ENCODE peak calls at places on chromosome 13, in nine cellular contexts. One of them, this sample, is unnamed.

GRCh38 chr13:42272115-42272756 is at the start of gene AKAP11:
- DNase-seq in IMR-90: peak
- DNase-seq in esophagus squamous epithelium: no peak
- DNase-seq in A549: peak
- DNase-seq in tibial nerve: no peak
- DNase-seq in ovary: no peak
- DNase-seq in stomach: peak
- DNase-seq in heart left ventricle: peak
- DNase-seq in K562: no peak
- DNase-seq in this sample: no peak

GRCh38 chr13:35979378-35979911 is 151.7 kb downstream of the DCLK1 start:
- DNase-seq in IMR-90: peak
- DNase-seq in esophagus squamous epithelium: peak
- DNase-seq in A549: no peak
- DNase-seq in tibial nerve: peak
- DNase-seq in ovary: peak
- DNase-seq in stomach: peak
- DNase-seq in heart left ventricle: peak
- DNase-seq in K562: no peak
- DNase-seq in this sample: peak

GRCh38 chr13:24861617-24862362 is 97.8 kb downstream of the RNF17 start:
- DNase-seq in IMR-90: no peak
- DNase-seq in esophagus squamous epithelium: no peak
- DNase-seq in A549: no peak
- DNase-seq in tibial nerve: no peak
- DNase-seq in ovary: no peak
- DNase-seq in stomach: no peak
- DNase-seq in heart left ventricle: no peak
- DNase-seq in K562: peak
- DNase-seq in this sample: no peak

GRCh38 chr13:84844473-84844872 is 954.7 kb downstream of the SLITRK6 start:
- DNase-seq in IMR-90: no peak
- DNase-seq in esophagus squamous epithelium: no peak
- DNase-seq in A549: peak
- DNase-seq in tibial nerve: no peak
- DNase-seq in ovary: no peak
- DNase-seq in stomach: no peak
- DNase-seq in heart left ventricle: no peak
- DNase-seq in K562: no peak
- DNase-seq in this sample: no peak

GRCh38 chr13:97205971-97206370 is 16.2 kb upstream of the MBNL2 start:
- DNase-seq in IMR-90: peak
- DNase-seq in esophagus squamous epithelium: no peak
- DNase-seq in A549: peak
- DNase-seq in tibial nerve: no peak
- DNase-seq in ovary: no peak
- DNase-seq in stomach: no peak
- DNase-seq in heart left ventricle: no peak
- DNase-seq in K562: no peak
- DNase-seq in this sample: no peak

GRCh38 chr13:37106642-37107041 is 1.2 kb upstream of the CSNK1A1L start:
- DNase-seq in IMR-90: peak
- DNase-seq in esophagus squamous epithelium: no peak
- DNase-seq in A549: no peak
- DNase-seq in tibial nerve: no peak
- DNase-seq in ovary: no peak
- DNase-seq in stomach: no peak
- DNase-seq in heart left ventricle: no peak
- DNase-seq in K562: no peak
- DNase-seq in this sample: no peak

GRCh38 chr13:107650081-107650701 is 565.1 kb downstream of the LIG4 start:
- DNase-seq in IMR-90: peak
- DNase-seq in esophagus squamous epithelium: no peak
- DNase-seq in A549: peak
- DNase-seq in tibial nerve: peak
- DNase-seq in ovary: peak
- DNase-seq in stomach: peak
- DNase-seq in heart left ventricle: peak
- DNase-seq in K562: peak
- DNase-seq in this sample: peak

GRCh38 chr13:35675651-35676050 is 199.2 kb upstream of the MAB21L1 start:
- DNase-seq in IMR-90: no peak
- DNase-seq in esophagus squamous epithelium: no peak
- DNase-seq in A549: no peak
- DNase-seq in tibial nerve: no peak
- DNase-seq in ovary: no peak
- DNase-seq in stomach: no peak
- DNase-seq in heart left ventricle: no peak
- DNase-seq in K562: no peak
- DNase-seq in this sample: no peak

GRCh38 chr13:38952827-38953226 is 37.8 kb downstream of the STOML3 start:
- DNase-seq in IMR-90: no peak
- DNase-seq in esophagus squamous epithelium: no peak
- DNase-seq in A549: no peak
- DNase-seq in tibial nerve: no peak
- DNase-seq in ovary: no peak
- DNase-seq in stomach: no peak
- DNase-seq in heart left ventricle: no peak
- DNase-seq in K562: no peak
- DNase-seq in this sample: no peak

GRCh38 chr13:113162783-113163685 is 4.6 kb downstream of the PROZ start:
- DNase-seq in IMR-90: no peak
- DNase-seq in esophagus squamous epithelium: no peak
- DNase-seq in A549: no peak
- DNase-seq in tibial nerve: no peak
- DNase-seq in ovary: no peak
- DNase-seq in stomach: no peak
- DNase-seq in heart left ventricle: no peak
- DNase-seq in K562: no peak
- DNase-seq in this sample: no peak

GRCh38 chr13:28533049-28533436 is 38.1 kb upstream of the FLT1 start:
- DNase-seq in IMR-90: no peak
- DNase-seq in esophagus squamous epithelium: no peak
- DNase-seq in A549: no peak
- DNase-seq in tibial nerve: no peak
- DNase-seq in ovary: no peak
- DNase-seq in stomach: no peak
- DNase-seq in heart left ventricle: no peak
- DNase-seq in K562: no peak
- DNase-seq in this sample: no peak

GRCh38 chr13:33169273-33169980 is 116.1 kb downstream of the STARD13 start:
- DNase-seq in IMR-90: peak
- DNase-seq in esophagus squamous epithelium: no peak
- DNase-seq in A549: no peak
- DNase-seq in tibial nerve: no peak
- DNase-seq in ovary: no peak
- DNase-seq in stomach: no peak
- DNase-seq in heart left ventricle: no peak
- DNase-seq in K562: no peak
- DNase-seq in this sample: no peak

GRCh38 chr13:94858856-94859811 is 146.8 kb upstream of the SOX21 start:
- DNase-seq in IMR-90: peak
- DNase-seq in esophagus squamous epithelium: no peak
- DNase-seq in A549: no peak
- DNase-seq in tibial nerve: peak
- DNase-seq in ovary: peak
- DNase-seq in stomach: peak
- DNase-seq in heart left ventricle: peak
- DNase-seq in K562: no peak
- DNase-seq in this sample: peak

GRCh38 chr13:42894765-42895181 is 97.3 kb downstream of the EPSTI1 start:
- DNase-seq in IMR-90: peak
- DNase-seq in esophagus squamous epithelium: no peak
- DNase-seq in A549: no peak
- DNase-seq in tibial nerve: no peak
- DNase-seq in ovary: no peak
- DNase-seq in stomach: no peak
- DNase-seq in heart left ventricle: peak
- DNase-seq in K562: no peak
- DNase-seq in this sample: no peak

GRCh38 chr13:97367016-97367415 is 67.0 kb upstream of the RAP2A start:
- DNase-seq in IMR-90: peak
- DNase-seq in esophagus squamous epithelium: no peak
- DNase-seq in A549: no peak
- DNase-seq in tibial nerve: no peak
- DNase-seq in ovary: no peak
- DNase-seq in stomach: no peak
- DNase-seq in heart left ventricle: no peak
- DNase-seq in K562: no peak
- DNase-seq in this sample: no peak

GRCh38 chr13:20099319-20099718 is 61.5 kb downstream of the GJA3 start:
- DNase-seq in IMR-90: no peak
- DNase-seq in esophagus squamous epithelium: no peak
- DNase-seq in A549: no peak
- DNase-seq in tibial nerve: no peak
- DNase-seq in ovary: no peak
- DNase-seq in stomach: no peak
- DNase-seq in heart left ventricle: no peak
- DNase-seq in K562: no peak
- DNase-seq in this sample: no peak

GRCh38 chr13:76725211-76725610 is 161.0 kb downstream of the KCTD12 start:
- DNase-seq in IMR-90: peak
- DNase-seq in esophagus squamous epithelium: no peak
- DNase-seq in A549: no peak
- DNase-seq in tibial nerve: no peak
- DNase-seq in ovary: no peak
- DNase-seq in stomach: no peak
- DNase-seq in heart left ventricle: no peak
- DNase-seq in K562: no peak
- DNase-seq in this sample: no peak

GRCh38 chr13:25699600-25699999 is 327.8 kb downstream of the ATP8A2 start:
- DNase-seq in IMR-90: no peak
- DNase-seq in esophagus squamous epithelium: no peak
- DNase-seq in A549: no peak
- DNase-seq in tibial nerve: no peak
- DNase-seq in ovary: no peak
- DNase-seq in stomach: no peak
- DNase-seq in heart left ventricle: no peak
- DNase-seq in K562: no peak
- DNase-seq in this sample: no peak

GRCh38 chr13:63075126-63075525 is 1659.5 kb upstream of the PCDH20 start:
- DNase-seq in IMR-90: no peak
- DNase-seq in esophagus squamous epithelium: no peak
- DNase-seq in A549: no peak
- DNase-seq in tibial nerve: no peak
- DNase-seq in ovary: no peak
- DNase-seq in stomach: no peak
- DNase-seq in heart left ventricle: no peak
- DNase-seq in K562: no peak
- DNase-seq in this sample: no peak

GRCh38 chr13:44147648-44148047 is 226.0 kb upstream of the SERP2 start:
- DNase-seq in IMR-90: no peak
- DNase-seq in esophagus squamous epithelium: no peak
- DNase-seq in A549: no peak
- DNase-seq in tibial nerve: no peak
- DNase-seq in ovary: no peak
- DNase-seq in stomach: no peak
- DNase-seq in heart left ventricle: no peak
- DNase-seq in K562: no peak
- DNase-seq in this sample: no peak
- H3K27ac ChIP-seq in IMR-90: no peak
- H3K27ac ChIP-seq in esophagus squamous epithelium: no peak
- H3K27ac ChIP-seq in A549: no peak
- H3K27ac ChIP-seq in tibial nerve: no peak
- H3K27ac ChIP-seq in ovary: no peak
- H3K27ac ChIP-seq in stomach: no peak
- H3K27ac ChIP-seq in heart left ventricle: no peak
- H3K27ac ChIP-seq in K562: no peak
- H3K27ac ChIP-seq in this sample: no peak

GRCh38 chr13:52617070-52618060 is 24.9 kb upstream of the HNRNPA1L2 start:
- DNase-seq in IMR-90: peak
- DNase-seq in esophagus squamous epithelium: peak
- DNase-seq in A549: peak
- DNase-seq in tibial nerve: peak
- DNase-seq in ovary: peak
- DNase-seq in stomach: peak
- DNase-seq in heart left ventricle: peak
- DNase-seq in K562: peak
- DNase-seq in this sample: peak
- TF ChIP-seq POLR2A in IMR-90: peak
- TF ChIP-seq POLR2A in esophagus squamous epithelium: no peak
- TF ChIP-seq POLR2A in A549: peak
- TF ChIP-seq POLR2A in tibial nerve: no peak
- TF ChIP-seq POLR2A in ovary: peak
- TF ChIP-seq POLR2A in stomach: no peak
- TF ChIP-seq POLR2A in heart left ventricle: no peak
- TF ChIP-seq POLR2A in K562: peak
- TF ChIP-seq POLR2A in this sample: no peak

DNA sequence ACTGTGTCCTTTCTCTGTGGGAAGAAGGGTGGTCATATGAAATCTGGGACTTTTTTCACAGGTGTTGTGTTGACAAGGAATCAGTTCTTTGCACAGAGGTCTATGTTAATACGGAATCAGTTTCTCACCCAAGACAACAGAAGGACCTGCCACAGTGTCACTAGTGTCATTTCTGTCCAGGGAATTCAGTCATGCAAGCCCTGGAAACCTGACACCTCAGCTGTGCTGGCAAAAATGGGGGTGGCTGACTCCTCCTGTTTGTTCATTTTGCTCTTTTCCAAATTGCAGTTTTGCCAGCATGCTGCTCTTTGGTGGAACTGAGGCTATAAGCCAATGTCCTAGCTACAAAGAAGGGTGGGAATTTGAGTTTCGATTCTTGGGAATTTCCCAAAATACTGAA is 49.8 kb upstream of the ESD start:
- DNase-seq in IMR-90: no peak
- DNase-seq in esophagus squamous epithelium: no peak
- DNase-seq in A549: no peak
- DNase-seq in tibial nerve: no peak
- DNase-seq in ovary: no peak
- DNase-seq in stomach: no peak
- DNase-seq in heart left ventricle: no peak
- DNase-seq in K562: no peak
- DNase-seq in this sample: no peak
- H3K27ac ChIP-seq in IMR-90: no peak
- H3K27ac ChIP-seq in esophagus squamous epithelium: no peak
- H3K27ac ChIP-seq in A549: no peak
- H3K27ac ChIP-seq in tibial nerve: no peak
- H3K27ac ChIP-seq in ovary: no peak
- H3K27ac ChIP-seq in stomach: no peak
- H3K27ac ChIP-seq in heart left ventricle: no peak
- H3K27ac ChIP-seq in K562: no peak
- H3K27ac ChIP-seq in this sample: no peak

GRCh38 chr13:32060319-32060924 is 28.8 kb downstream of the FRY start:
- DNase-seq in IMR-90: peak
- DNase-seq in esophagus squamous epithelium: no peak
- DNase-seq in A549: no peak
- DNase-seq in tibial nerve: no peak
- DNase-seq in ovary: no peak
- DNase-seq in stomach: no peak
- DNase-seq in heart left ventricle: peak
- DNase-seq in K562: no peak
- DNase-seq in this sample: no peak

GRCh38 chr13:32051156-32051555 is 19.6 kb downstream of the FRY start:
- DNase-seq in IMR-90: no peak
- DNase-seq in esophagus squamous epithelium: no peak
- DNase-seq in A549: no peak
- DNase-seq in tibial nerve: no peak
- DNase-seq in ovary: no peak
- DNase-seq in stomach: no peak
- DNase-seq in heart left ventricle: no peak
- DNase-seq in K562: no peak
- DNase-seq in this sample: no peak

GRCh38 chr13:32059511-32059984 is 28.0 kb downstream of the FRY start:
- DNase-seq in IMR-90: no peak
- DNase-seq in esophagus squamous epithelium: no peak
- DNase-seq in A549: no peak
- DNase-seq in tibial nerve: no peak
- DNase-seq in ovary: no peak
- DNase-seq in stomach: no peak
- DNase-seq in heart left ventricle: no peak
- DNase-seq in K562: no peak
- DNase-seq in this sample: no peak

GRCh38 chr13:32056316-32056715 is 24.7 kb downstream of the FRY start:
- DNase-seq in IMR-90: no peak
- DNase-seq in esophagus squamous epithelium: no peak
- DNase-seq in A549: no peak
- DNase-seq in tibial nerve: no peak
- DNase-seq in ovary: no peak
- DNase-seq in stomach: no peak
- DNase-seq in heart left ventricle: no peak
- DNase-seq in K562: no peak
- DNase-seq in this sample: no peak
- TF ChIP-seq POLR2A in IMR-90: no peak
- TF ChIP-seq POLR2A in esophagus squamous epithelium: no peak
- TF ChIP-seq POLR2A in A549: no peak
- TF ChIP-seq POLR2A in tibial nerve: no peak
- TF ChIP-seq POLR2A in ovary: no peak
- TF ChIP-seq POLR2A in stomach: no peak
- TF ChIP-seq POLR2A in heart left ventricle: no peak
- TF ChIP-seq POLR2A in K562: no peak
- TF ChIP-seq POLR2A in this sample: no peak

This sample was measured in uterus.